ENCODE peak calls at places on chromosome 10, in ten cellular contexts. One of them, this sample, is unnamed.
A peak's percentile ranks its signal among the peaks of the same experiment; 100 is the strongest.

GRCh38 chr10:71835671-71836593 is 15.1 kb downstream of the PSAP start:
- DNase-seq in fibroblast of lung: peak; percentile 93
- DNase-seq in neural crest cell: peak; percentile 29
- DNase-seq in CD4-positive, alpha-beta memory T cell: no peak
- DNase-seq in left kidney: peak; percentile 93
- DNase-seq in ELF-1: peak; percentile 32
- DNase-seq in NCI-H460: no peak
- DNase-seq in Caki2: peak; percentile 98
- DNase-seq in mesendoderm: no peak
- DNase-seq in H54: no peak
- DNase-seq in this sample: no peak

GRCh38 chr10:71321386-71321785 is 2.3 kb downstream of the SLC29A3 start:
- DNase-seq in CD4-positive, alpha-beta memory T cell: no peak
- DNase-seq in Caki2: no peak
- DNase-seq in neural crest cell: no peak
- DNase-seq in fibroblast of lung: no peak
- DNase-seq in H54: no peak
- DNase-seq in ELF-1: no peak
- DNase-seq in mesendoderm: no peak
- DNase-seq in NCI-H460: no peak
- DNase-seq in left kidney: no peak
- DNase-seq in this sample: no peak

GRCh38 chr10:107056160-107056559 is 108.3 kb downstream of the SORCS1 start:
- DNase-seq in fibroblast of lung: no peak
- DNase-seq in CD4-positive, alpha-beta memory T cell: no peak
- DNase-seq in H54: no peak
- DNase-seq in neural crest cell: no peak
- DNase-seq in Caki2: no peak
- DNase-seq in mesendoderm: no peak
- DNase-seq in ELF-1: no peak
- DNase-seq in left kidney: no peak
- DNase-seq in NCI-H460: no peak
- DNase-seq in this sample: no peak

GRCh38 chr10:94125856-94126255 is 132.1 kb downstream of the PLCE1 start:
- DNase-seq in Caki2: no peak
- DNase-seq in fibroblast of lung: peak; percentile 90
- DNase-seq in CD4-positive, alpha-beta memory T cell: no peak
- DNase-seq in ELF-1: no peak
- DNase-seq in NCI-H460: no peak
- DNase-seq in left kidney: no peak
- DNase-seq in H54: no peak
- DNase-seq in neural crest cell: no peak
- DNase-seq in mesendoderm: peak; percentile 25
- DNase-seq in this sample: no peak

GRCh38 chr10:117762819-117763172 is 220.2 kb downstream of the EMX2 start:
- DNase-seq in H54: no peak
- DNase-seq in neural crest cell: no peak
- DNase-seq in mesendoderm: peak; percentile 29
- DNase-seq in Caki2: no peak
- DNase-seq in ELF-1: no peak
- DNase-seq in left kidney: no peak
- DNase-seq in CD4-positive, alpha-beta memory T cell: no peak
- DNase-seq in NCI-H460: peak; percentile 42
- DNase-seq in fibroblast of lung: no peak
- DNase-seq in this sample: no peak

GRCh38 chr10:119417852-119418251 is 124.7 kb downstream of the RGS10 start:
- DNase-seq in ELF-1: no peak
- DNase-seq in neural crest cell: no peak
- DNase-seq in NCI-H460: no peak
- DNase-seq in H54: no peak
- DNase-seq in Caki2: no peak
- DNase-seq in left kidney: no peak
- DNase-seq in CD4-positive, alpha-beta memory T cell: no peak
- DNase-seq in mesendoderm: no peak
- DNase-seq in fibroblast of lung: no peak
- DNase-seq in this sample: peak; percentile 46

GRCh38 chr10:62681211-62681940 is 123.1 kb upstream of the ADO start:
- DNase-seq in neural crest cell: no peak
- DNase-seq in CD4-positive, alpha-beta memory T cell: peak; percentile 71
- DNase-seq in left kidney: peak; percentile 11
- DNase-seq in NCI-H460: no peak
- DNase-seq in mesendoderm: peak; percentile 83
- DNase-seq in fibroblast of lung: peak; percentile 58
- DNase-seq in ELF-1: peak; percentile 86
- DNase-seq in Caki2: peak; percentile 33
- DNase-seq in H54: no peak
- DNase-seq in this sample: peak; percentile 44

GRCh38 chr10:131083915-131084790 is 227.4 kb downstream of the TCERG1L start:
- DNase-seq in mesendoderm: peak; percentile 80
- DNase-seq in H54: no peak
- DNase-seq in fibroblast of lung: no peak
- DNase-seq in NCI-H460: no peak
- DNase-seq in left kidney: no peak
- DNase-seq in CD4-positive, alpha-beta memory T cell: no peak
- DNase-seq in neural crest cell: no peak
- DNase-seq in ELF-1: peak; percentile 75
- DNase-seq in Caki2: no peak
- DNase-seq in this sample: no peak

GRCh38 chr10:10942441-10942840 is 75.2 kb upstream of the CELF2 start:
- DNase-seq in CD4-positive, alpha-beta memory T cell: no peak
- DNase-seq in mesendoderm: no peak
- DNase-seq in ELF-1: no peak
- DNase-seq in left kidney: no peak
- DNase-seq in fibroblast of lung: peak; percentile 23
- DNase-seq in NCI-H460: no peak
- DNase-seq in Caki2: no peak
- DNase-seq in neural crest cell: no peak
- DNase-seq in H54: no peak
- DNase-seq in this sample: no peak

GRCh38 chr10:59623100-59623822 is 86.4 kb downstream of the SLC16A9 start:
- DNase-seq in NCI-H460: no peak
- DNase-seq in ELF-1: no peak
- DNase-seq in CD4-positive, alpha-beta memory T cell: no peak
- DNase-seq in neural crest cell: no peak
- DNase-seq in H54: no peak
- DNase-seq in mesendoderm: no peak
- DNase-seq in left kidney: no peak
- DNase-seq in fibroblast of lung: no peak
- DNase-seq in Caki2: no peak
- DNase-seq in this sample: no peak

GRCh38 chr10:74586088-74586585 is 240.3 kb upstream of the KAT6B start:
- DNase-seq in ELF-1: peak; percentile 16
- DNase-seq in neural crest cell: no peak
- DNase-seq in left kidney: peak; percentile 58
- DNase-seq in mesendoderm: peak; percentile 21
- DNase-seq in Caki2: peak; percentile 47
- DNase-seq in CD4-positive, alpha-beta memory T cell: peak; percentile 78
- DNase-seq in fibroblast of lung: peak; percentile 20
- DNase-seq in NCI-H460: no peak
- DNase-seq in H54: no peak
- DNase-seq in this sample: no peak

GRCh38 chr10:91672021-91672608 is 39.2 kb upstream of the PPP1R3C start:
- DNase-seq in fibroblast of lung: peak; percentile 78
- DNase-seq in Caki2: no peak
- DNase-seq in H54: peak; percentile 54
- DNase-seq in CD4-positive, alpha-beta memory T cell: no peak
- DNase-seq in neural crest cell: no peak
- DNase-seq in NCI-H460: peak; percentile 44
- DNase-seq in ELF-1: peak; percentile 79
- DNase-seq in left kidney: peak; percentile 66
- DNase-seq in mesendoderm: peak; percentile 53
- DNase-seq in this sample: no peak

GRCh38 chr10:55283041-55283440 is 482.0 kb upstream of the PCDH15 start:
- DNase-seq in left kidney: no peak
- DNase-seq in ELF-1: no peak
- DNase-seq in neural crest cell: no peak
- DNase-seq in fibroblast of lung: peak; percentile 26
- DNase-seq in Caki2: no peak
- DNase-seq in mesendoderm: no peak
- DNase-seq in CD4-positive, alpha-beta memory T cell: no peak
- DNase-seq in NCI-H460: peak; percentile 9
- DNase-seq in H54: no peak
- DNase-seq in this sample: no peak

GRCh38 chr10:50260791-50261281 is 9.5 kb upstream of the ASAH2 start:
- DNase-seq in H54: no peak
- DNase-seq in ELF-1: no peak
- DNase-seq in left kidney: no peak
- DNase-seq in CD4-positive, alpha-beta memory T cell: no peak
- DNase-seq in fibroblast of lung: peak; percentile 63
- DNase-seq in NCI-H460: no peak
- DNase-seq in mesendoderm: no peak
- DNase-seq in Caki2: no peak
- DNase-seq in neural crest cell: no peak
- DNase-seq in this sample: no peak

GRCh38 chr10:131733596-131733995 is 167.2 kb upstream of the PPP2R2D start:
- DNase-seq in mesendoderm: no peak
- DNase-seq in fibroblast of lung: no peak
- DNase-seq in neural crest cell: no peak
- DNase-seq in left kidney: no peak
- DNase-seq in Caki2: no peak
- DNase-seq in H54: no peak
- DNase-seq in NCI-H460: no peak
- DNase-seq in ELF-1: no peak
- DNase-seq in CD4-positive, alpha-beta memory T cell: no peak
- DNase-seq in this sample: peak; percentile 62

GRCh38 chr10:44022203-44022602 is 362.7 kb downstream of the CXCL12 start:
- DNase-seq in NCI-H460: no peak
- DNase-seq in ELF-1: no peak
- DNase-seq in left kidney: no peak
- DNase-seq in CD4-positive, alpha-beta memory T cell: no peak
- DNase-seq in H54: no peak
- DNase-seq in fibroblast of lung: no peak
- DNase-seq in Caki2: no peak
- DNase-seq in mesendoderm: no peak
- DNase-seq in neural crest cell: no peak
- DNase-seq in this sample: no peak

GRCh38 chr10:129161184-129161583 is 305.9 kb upstream of the MGMT start:
- DNase-seq in NCI-H460: no peak
- DNase-seq in Caki2: peak; percentile 78
- DNase-seq in ELF-1: peak; percentile 85
- DNase-seq in CD4-positive, alpha-beta memory T cell: no peak
- DNase-seq in neural crest cell: no peak
- DNase-seq in H54: no peak
- DNase-seq in fibroblast of lung: no peak
- DNase-seq in mesendoderm: peak; percentile 95
- DNase-seq in left kidney: peak; percentile 80
- DNase-seq in this sample: no peak

GRCh38 chr10:7756360-7756992 is 31.3 kb downstream of the KIN start:
- DNase-seq in ELF-1: peak; percentile 11
- DNase-seq in left kidney: peak; percentile 23
- DNase-seq in CD4-positive, alpha-beta memory T cell: peak; percentile 4
- DNase-seq in H54: no peak
- DNase-seq in mesendoderm: peak; percentile 43
- DNase-seq in NCI-H460: peak; percentile 17
- DNase-seq in Caki2: peak; percentile 22
- DNase-seq in neural crest cell: no peak
- DNase-seq in fibroblast of lung: peak; percentile 13
- DNase-seq in this sample: no peak

GRCh38 chr10:21525367-21526183 is at the start of gene SKIDA1:
- DNase-seq in neural crest cell: peak; percentile 89
- DNase-seq in H54: no peak
- DNase-seq in left kidney: peak; percentile 99
- DNase-seq in mesendoderm: peak; percentile 97
- DNase-seq in Caki2: peak; percentile 89
- DNase-seq in ELF-1: peak; percentile 94
- DNase-seq in fibroblast of lung: peak; percentile 96
- DNase-seq in NCI-H460: peak; percentile 93
- DNase-seq in CD4-positive, alpha-beta memory T cell: peak; percentile 69
- DNase-seq in this sample: peak; percentile 90

GRCh38 chr10:56348101-56348500 is 13.0 kb downstream of the ZWINT start:
- DNase-seq in CD4-positive, alpha-beta memory T cell: no peak
- DNase-seq in left kidney: no peak
- DNase-seq in fibroblast of lung: no peak
- DNase-seq in mesendoderm: no peak
- DNase-seq in ELF-1: no peak
- DNase-seq in neural crest cell: no peak
- DNase-seq in NCI-H460: no peak
- DNase-seq in Caki2: no peak
- DNase-seq in H54: no peak
- DNase-seq in this sample: no peak

GRCh38 chr10:3568983-3569382 is 216.0 kb downstream of the KLF6 start:
- DNase-seq in H54: no peak
- DNase-seq in CD4-positive, alpha-beta memory T cell: no peak
- DNase-seq in neural crest cell: no peak
- DNase-seq in fibroblast of lung: no peak
- DNase-seq in ELF-1: no peak
- DNase-seq in Caki2: no peak
- DNase-seq in mesendoderm: no peak
- DNase-seq in NCI-H460: no peak
- DNase-seq in left kidney: no peak
- DNase-seq in this sample: no peak

GRCh38 chr10:11654659-11655058 is 43.2 kb upstream of the USP6NL start:
- DNase-seq in H54: no peak
- DNase-seq in mesendoderm: no peak
- DNase-seq in neural crest cell: no peak
- DNase-seq in ELF-1: no peak
- DNase-seq in NCI-H460: no peak
- DNase-seq in fibroblast of lung: no peak
- DNase-seq in left kidney: no peak
- DNase-seq in Caki2: no peak
- DNase-seq in CD4-positive, alpha-beta memory T cell: no peak
- DNase-seq in this sample: no peak

GRCh38 chr10:86107131-86107530 is 259.5 kb downstream of the GRID1 start:
- DNase-seq in mesendoderm: no peak
- DNase-seq in NCI-H460: no peak
- DNase-seq in H54: no peak
- DNase-seq in fibroblast of lung: no peak
- DNase-seq in left kidney: no peak
- DNase-seq in neural crest cell: no peak
- DNase-seq in Caki2: no peak
- DNase-seq in CD4-positive, alpha-beta memory T cell: no peak
- DNase-seq in ELF-1: no peak
- DNase-seq in this sample: no peak

GRCh38 chr10:96287392-96288105 is 16.2 kb upstream of the BLNK start:
- DNase-seq in ELF-1: no peak
- DNase-seq in mesendoderm: no peak
- DNase-seq in fibroblast of lung: peak; percentile 6
- DNase-seq in neural crest cell: no peak
- DNase-seq in left kidney: peak; percentile 90
- DNase-seq in H54: no peak
- DNase-seq in CD4-positive, alpha-beta memory T cell: no peak
- DNase-seq in NCI-H460: no peak
- DNase-seq in Caki2: peak; percentile 88
- DNase-seq in this sample: no peak

GRCh38 chr10:33799281-33799943 is 464.9 kb upstream of the NRP1 start:
- DNase-seq in left kidney: peak; percentile 63
- DNase-seq in NCI-H460: no peak
- DNase-seq in ELF-1: peak; percentile 13
- DNase-seq in mesendoderm: peak; percentile 18
- DNase-seq in fibroblast of lung: peak; percentile 29
- DNase-seq in Caki2: peak; percentile 71
- DNase-seq in CD4-positive, alpha-beta memory T cell: no peak
- DNase-seq in H54: no peak
- DNase-seq in neural crest cell: no peak
- DNase-seq in this sample: no peak

GRCh38 chr10:51918921-51919325 is 219.5 kb upstream of the CSTF2T start:
- DNase-seq in Caki2: no peak
- DNase-seq in left kidney: peak; percentile 34
- DNase-seq in CD4-positive, alpha-beta memory T cell: no peak
- DNase-seq in NCI-H460: no peak
- DNase-seq in mesendoderm: peak; percentile 83
- DNase-seq in fibroblast of lung: no peak
- DNase-seq in ELF-1: peak; percentile 43
- DNase-seq in neural crest cell: no peak
- DNase-seq in H54: no peak
- DNase-seq in this sample: no peak

GRCh38 chr10:77163670-77164348 is 473.8 kb downstream of the KCNMA1 start:
- DNase-seq in neural crest cell: no peak
- DNase-seq in left kidney: peak; percentile 87
- DNase-seq in fibroblast of lung: peak; percentile 99
- DNase-seq in H54: peak; percentile 61
- DNase-seq in CD4-positive, alpha-beta memory T cell: no peak
- DNase-seq in ELF-1: peak; percentile 70
- DNase-seq in Caki2: peak; percentile 89
- DNase-seq in NCI-H460: peak; percentile 91
- DNase-seq in mesendoderm: peak; percentile 17
- DNase-seq in this sample: no peak

GRCh38 chr10:80540136-80540535 is 2.4 kb downstream of the SH2D4B start:
- DNase-seq in fibroblast of lung: no peak
- DNase-seq in H54: no peak
- DNase-seq in ELF-1: no peak
- DNase-seq in NCI-H460: no peak
- DNase-seq in left kidney: no peak
- DNase-seq in Caki2: no peak
- DNase-seq in mesendoderm: no peak
- DNase-seq in neural crest cell: no peak
- DNase-seq in CD4-positive, alpha-beta memory T cell: no peak
- DNase-seq in this sample: no peak